ENCODE peak calls at places on chromosomes 11 and 22, in eight cellular contexts. One of them, this sample, is unnamed.
A peak's percentile ranks its signal among the peaks of the same experiment; 100 is the strongest.

GRCh38 chr11:3905080-3905953 is 49.9 kb downstream of the STIM1 start:
- DNase-seq in HEK293T: no peak
- DNase-seq in left cardiac atrium: no peak
- DNase-seq in AG10803: peak; percentile 98
- DNase-seq in GM13977: peak; percentile 77
- DNase-seq in activated T-cell treated with anti-CD3 and anti-CD28 coated beads for 1 hour: peak; percentile 42
- DNase-seq in suprapubic skin: no peak
- DNase-seq in adrenal gland: peak; percentile 60
- DNase-seq in this sample: peak; percentile 93

GRCh38 chr22:33803371-33803770 is 116.9 kb downstream of the LARGE1 start:
- DNase-seq in HEK293T: no peak
- DNase-seq in suprapubic skin: no peak
- DNase-seq in GM13977: no peak
- DNase-seq in AG10803: peak; percentile 97
- DNase-seq in left cardiac atrium: no peak
- DNase-seq in adrenal gland: no peak
- DNase-seq in activated T-cell treated with anti-CD3 and anti-CD28 coated beads for 1 hour: no peak
- DNase-seq in this sample: peak; percentile 21

GRCh38 chr11:130940706-130941105 is 24.4 kb upstream of the SNX19 start:
- DNase-seq in HEK293T: no peak
- DNase-seq in activated T-cell treated with anti-CD3 and anti-CD28 coated beads for 1 hour: no peak
- DNase-seq in adrenal gland: no peak
- DNase-seq in AG10803: peak; percentile 72
- DNase-seq in GM13977: no peak
- DNase-seq in suprapubic skin: no peak
- DNase-seq in left cardiac atrium: no peak
- DNase-seq in this sample: no peak

GRCh38 chr11:82523141-82523540 is 210.5 kb downstream of the FAM181B start:
- DNase-seq in GM13977: no peak
- DNase-seq in left cardiac atrium: no peak
- DNase-seq in suprapubic skin: no peak
- DNase-seq in HEK293T: no peak
- DNase-seq in AG10803: no peak
- DNase-seq in activated T-cell treated with anti-CD3 and anti-CD28 coated beads for 1 hour: no peak
- DNase-seq in adrenal gland: peak; percentile 58
- DNase-seq in this sample: peak; percentile 15

GRCh38 chr22:17085277-17086091 is 684 bp downstream of the IL17RA start:
- DNase-seq in activated T-cell treated with anti-CD3 and anti-CD28 coated beads for 1 hour: no peak
- DNase-seq in AG10803: no peak
- DNase-seq in GM13977: no peak
- DNase-seq in suprapubic skin: peak; percentile 74
- DNase-seq in HEK293T: peak; percentile 38
- DNase-seq in adrenal gland: peak; percentile 48
- DNase-seq in left cardiac atrium: peak; percentile 60
- DNase-seq in this sample: no peak

GRCh38 chr11:122756417-122756816 is 81.9 kb upstream of the CRTAM start:
- DNase-seq in adrenal gland: peak; percentile 67
- DNase-seq in AG10803: no peak
- DNase-seq in GM13977: peak; percentile 39
- DNase-seq in HEK293T: no peak
- DNase-seq in suprapubic skin: no peak
- DNase-seq in left cardiac atrium: no peak
- DNase-seq in activated T-cell treated with anti-CD3 and anti-CD28 coated beads for 1 hour: no peak
- DNase-seq in this sample: no peak

GRCh38 chr11:134277176-134278001 is 1.2 kb downstream of the GLB1L3 start:
- DNase-seq in AG10803: no peak
- DNase-seq in HEK293T: no peak
- DNase-seq in left cardiac atrium: no peak
- DNase-seq in activated T-cell treated with anti-CD3 and anti-CD28 coated beads for 1 hour: no peak
- DNase-seq in suprapubic skin: no peak
- DNase-seq in adrenal gland: peak; percentile 43
- DNase-seq in GM13977: no peak
- DNase-seq in this sample: no peak

GRCh38 chr11:58927393-58928081 is 11.8 kb upstream of the GLYATL1 start:
- DNase-seq in suprapubic skin: no peak
- DNase-seq in activated T-cell treated with anti-CD3 and anti-CD28 coated beads for 1 hour: no peak
- DNase-seq in adrenal gland: no peak
- DNase-seq in HEK293T: peak; percentile 13
- DNase-seq in AG10803: no peak
- DNase-seq in left cardiac atrium: peak; percentile 34
- DNase-seq in GM13977: no peak
- DNase-seq in this sample: peak; percentile 50

GRCh38 chr11:1548221-1549070 is 23.6 kb downstream of the DUSP8 start:
- DNase-seq in adrenal gland: peak; percentile 92
- DNase-seq in activated T-cell treated with anti-CD3 and anti-CD28 coated beads for 1 hour: no peak
- DNase-seq in suprapubic skin: no peak
- DNase-seq in GM13977: no peak
- DNase-seq in AG10803: peak; percentile 40
- DNase-seq in HEK293T: peak; percentile 33
- DNase-seq in left cardiac atrium: peak; percentile 72
- DNase-seq in this sample: peak; percentile 70

GRCh38 chr22:41833369-41834004 is 582 bp downstream of the SREBF2 start:
- DNase-seq in adrenal gland: peak; percentile 79
- DNase-seq in left cardiac atrium: peak; percentile 42
- DNase-seq in GM13977: peak; percentile 61
- DNase-seq in HEK293T: peak; percentile 35
- DNase-seq in activated T-cell treated with anti-CD3 and anti-CD28 coated beads for 1 hour: peak; percentile 20
- DNase-seq in suprapubic skin: peak; percentile 80
- DNase-seq in AG10803: peak; percentile 25
- DNase-seq in this sample: peak; percentile 16

GRCh38 chr11:123509737-123510578 is 79.9 kb downstream of the GRAMD1B start:
- DNase-seq in left cardiac atrium: no peak
- DNase-seq in adrenal gland: peak; percentile 95
- DNase-seq in AG10803: peak; percentile 55
- DNase-seq in suprapubic skin: no peak
- DNase-seq in HEK293T: peak; percentile 65
- DNase-seq in activated T-cell treated with anti-CD3 and anti-CD28 coated beads for 1 hour: no peak
- DNase-seq in GM13977: no peak
- DNase-seq in this sample: no peak

GRCh38 chr22:38724926-38725571 is 19.3 kb downstream of the GTPBP1 start:
- DNase-seq in HEK293T: peak; percentile 70
- DNase-seq in left cardiac atrium: no peak
- DNase-seq in GM13977: no peak
- DNase-seq in activated T-cell treated with anti-CD3 and anti-CD28 coated beads for 1 hour: no peak
- DNase-seq in adrenal gland: no peak
- DNase-seq in suprapubic skin: no peak
- DNase-seq in AG10803: peak; percentile 33
- DNase-seq in this sample: peak; percentile 82

GRCh38 chr22:50622723-50623327 is 5.1 kb downstream of the ARSA start:
- DNase-seq in HEK293T: no peak
- DNase-seq in suprapubic skin: peak; percentile 66
- DNase-seq in AG10803: no peak
- DNase-seq in adrenal gland: no peak
- DNase-seq in activated T-cell treated with anti-CD3 and anti-CD28 coated beads for 1 hour: no peak
- DNase-seq in GM13977: no peak
- DNase-seq in left cardiac atrium: no peak
- DNase-seq in this sample: no peak

GRCh38 chr11:44658451-44658850 is 68.3 kb upstream of the TSPAN18 start:
- DNase-seq in activated T-cell treated with anti-CD3 and anti-CD28 coated beads for 1 hour: no peak
- DNase-seq in left cardiac atrium: no peak
- DNase-seq in AG10803: peak; percentile 3
- DNase-seq in adrenal gland: peak; percentile 70
- DNase-seq in suprapubic skin: no peak
- DNase-seq in GM13977: peak; percentile 41
- DNase-seq in HEK293T: peak; percentile 47
- DNase-seq in this sample: peak; percentile 52

GRCh38 chr11:69202511-69203221 is 46.9 kb downstream of the SMIM38 start:
- DNase-seq in adrenal gland: no peak
- DNase-seq in AG10803: no peak
- DNase-seq in HEK293T: no peak
- DNase-seq in GM13977: no peak
- DNase-seq in left cardiac atrium: no peak
- DNase-seq in suprapubic skin: peak; percentile 51
- DNase-seq in activated T-cell treated with anti-CD3 and anti-CD28 coated beads for 1 hour: no peak
- DNase-seq in this sample: no peak

GRCh38 chr11:113118104-113118503 is 156.9 kb downstream of the NCAM1 start:
- DNase-seq in GM13977: no peak
- DNase-seq in HEK293T: no peak
- DNase-seq in activated T-cell treated with anti-CD3 and anti-CD28 coated beads for 1 hour: no peak
- DNase-seq in suprapubic skin: no peak
- DNase-seq in left cardiac atrium: no peak
- DNase-seq in AG10803: no peak
- DNase-seq in adrenal gland: no peak
- DNase-seq in this sample: no peak

GRCh38 chr11:2270322-2271076 is at the start of gene ASCL2:
- DNase-seq in GM13977: no peak
- DNase-seq in adrenal gland: peak; percentile 35
- DNase-seq in AG10803: no peak
- DNase-seq in left cardiac atrium: no peak
- DNase-seq in activated T-cell treated with anti-CD3 and anti-CD28 coated beads for 1 hour: no peak
- DNase-seq in HEK293T: no peak
- DNase-seq in suprapubic skin: no peak
- DNase-seq in this sample: no peak

GRCh38 chr22:46619830-46620501 is at the start of gene GRAMD4:
- DNase-seq in adrenal gland: no peak
- DNase-seq in HEK293T: no peak
- DNase-seq in GM13977: no peak
- DNase-seq in suprapubic skin: no peak
- DNase-seq in activated T-cell treated with anti-CD3 and anti-CD28 coated beads for 1 hour: no peak
- DNase-seq in AG10803: peak; percentile 15
- DNase-seq in left cardiac atrium: peak; percentile 59
- DNase-seq in this sample: peak; percentile 81

GRCh38 chr11:65446446-65447277 is 24.1 kb downstream of the NEAT1 start:
- DNase-seq in HEK293T: no peak
- DNase-seq in left cardiac atrium: peak; percentile 68
- DNase-seq in AG10803: peak; percentile 59
- DNase-seq in adrenal gland: peak; percentile 85
- DNase-seq in GM13977: no peak
- DNase-seq in suprapubic skin: peak; percentile 82
- DNase-seq in activated T-cell treated with anti-CD3 and anti-CD28 coated beads for 1 hour: no peak
- DNase-seq in this sample: peak; percentile 43

GRCh38 chr22:27438271-27438980 is 363.1 kb downstream of the MN1 start:
- DNase-seq in adrenal gland: peak; percentile 53
- DNase-seq in GM13977: no peak
- DNase-seq in AG10803: peak; percentile 38
- DNase-seq in activated T-cell treated with anti-CD3 and anti-CD28 coated beads for 1 hour: no peak
- DNase-seq in HEK293T: no peak
- DNase-seq in suprapubic skin: no peak
- DNase-seq in left cardiac atrium: peak; percentile 40
- DNase-seq in this sample: no peak

GRCh38 chr11:108221981-108222685 is at the start of gene NPAT:
- DNase-seq in HEK293T: no peak
- DNase-seq in left cardiac atrium: peak; percentile 27
- DNase-seq in AG10803: no peak
- DNase-seq in GM13977: no peak
- DNase-seq in adrenal gland: no peak
- DNase-seq in activated T-cell treated with anti-CD3 and anti-CD28 coated beads for 1 hour: no peak
- DNase-seq in suprapubic skin: no peak
- DNase-seq in this sample: no peak

GRCh38 chr11:10504490-10504889 is 36.5 kb downstream of the RNF141 start:
- DNase-seq in left cardiac atrium: no peak
- DNase-seq in activated T-cell treated with anti-CD3 and anti-CD28 coated beads for 1 hour: no peak
- DNase-seq in adrenal gland: peak; percentile 45
- DNase-seq in HEK293T: no peak
- DNase-seq in suprapubic skin: no peak
- DNase-seq in GM13977: no peak
- DNase-seq in AG10803: no peak
- DNase-seq in this sample: no peak

GRCh38 chr22:28939394-28939793 is 56.0 kb downstream of the ZNRF3 start:
- DNase-seq in GM13977: no peak
- DNase-seq in HEK293T: no peak
- DNase-seq in left cardiac atrium: no peak
- DNase-seq in suprapubic skin: no peak
- DNase-seq in adrenal gland: no peak
- DNase-seq in AG10803: no peak
- DNase-seq in activated T-cell treated with anti-CD3 and anti-CD28 coated beads for 1 hour: no peak
- DNase-seq in this sample: no peak

GRCh38 chr11:113174862-113175261 is 139.5 kb upstream of the TTC12 start:
- DNase-seq in activated T-cell treated with anti-CD3 and anti-CD28 coated beads for 1 hour: no peak
- DNase-seq in AG10803: peak; percentile 21
- DNase-seq in HEK293T: no peak
- DNase-seq in adrenal gland: no peak
- DNase-seq in GM13977: no peak
- DNase-seq in suprapubic skin: no peak
- DNase-seq in left cardiac atrium: no peak
- DNase-seq in this sample: no peak

GRCh38 chr11:95138448-95138847 is 48.8 kb downstream of the ENDOD1 start:
- DNase-seq in HEK293T: peak; percentile 26
- DNase-seq in left cardiac atrium: no peak
- DNase-seq in suprapubic skin: no peak
- DNase-seq in AG10803: no peak
- DNase-seq in GM13977: peak; percentile 37
- DNase-seq in adrenal gland: no peak
- DNase-seq in activated T-cell treated with anti-CD3 and anti-CD28 coated beads for 1 hour: no peak
- DNase-seq in this sample: peak; percentile 48

GRCh38 chr11:75654314-75654713 is 14.5 kb downstream of the MAP6 start:
- DNase-seq in HEK293T: no peak
- DNase-seq in left cardiac atrium: no peak
- DNase-seq in GM13977: peak; percentile 64
- DNase-seq in adrenal gland: no peak
- DNase-seq in activated T-cell treated with anti-CD3 and anti-CD28 coated beads for 1 hour: no peak
- DNase-seq in suprapubic skin: no peak
- DNase-seq in AG10803: peak; percentile 72
- DNase-seq in this sample: no peak

GRCh38 chr11:115333106-115333505 is 171.1 kb downstream of the CADM1 start:
- DNase-seq in suprapubic skin: no peak
- DNase-seq in left cardiac atrium: no peak
- DNase-seq in GM13977: no peak
- DNase-seq in adrenal gland: no peak
- DNase-seq in AG10803: peak; percentile 29
- DNase-seq in activated T-cell treated with anti-CD3 and anti-CD28 coated beads for 1 hour: no peak
- DNase-seq in HEK293T: no peak
- DNase-seq in this sample: no peak

GRCh38 chr11:65712633-65713076 is 603 bp downstream of the KAT5 start:
- DNase-seq in adrenal gland: no peak
- DNase-seq in activated T-cell treated with anti-CD3 and anti-CD28 coated beads for 1 hour: no peak
- DNase-seq in suprapubic skin: no peak
- DNase-seq in HEK293T: no peak
- DNase-seq in AG10803: no peak
- DNase-seq in left cardiac atrium: no peak
- DNase-seq in GM13977: no peak
- DNase-seq in this sample: no peak

GRCh38 chr22:39990688-39991087 is 4.1 kb upstream of the FAM83F start:
- DNase-seq in suprapubic skin: no peak
- DNase-seq in left cardiac atrium: no peak
- DNase-seq in adrenal gland: no peak
- DNase-seq in GM13977: no peak
- DNase-seq in HEK293T: no peak
- DNase-seq in activated T-cell treated with anti-CD3 and anti-CD28 coated beads for 1 hour: no peak
- DNase-seq in AG10803: no peak
- DNase-seq in this sample: no peak

GRCh38 chr11:29448246-29448877 is 568.5 kb downstream of the KCNA4 start:
- DNase-seq in suprapubic skin: no peak
- DNase-seq in adrenal gland: peak; percentile 77
- DNase-seq in AG10803: peak; percentile 52
- DNase-seq in GM13977: no peak
- DNase-seq in activated T-cell treated with anti-CD3 and anti-CD28 coated beads for 1 hour: no peak
- DNase-seq in HEK293T: peak; percentile 26
- DNase-seq in left cardiac atrium: no peak
- DNase-seq in this sample: peak; percentile 51

GRCh38 chr11:110091995-110092576 is 1.1 kb upstream of the ZC3H12C start:
- DNase-seq in activated T-cell treated with anti-CD3 and anti-CD28 coated beads for 1 hour: no peak
- DNase-seq in suprapubic skin: no peak
- DNase-seq in left cardiac atrium: no peak
- DNase-seq in GM13977: no peak
- DNase-seq in AG10803: peak; percentile 9
- DNase-seq in HEK293T: peak; percentile 17
- DNase-seq in adrenal gland: no peak
- DNase-seq in this sample: no peak

GRCh38 chr22:19943665-19944026 is 2.0 kb upstream of the TXNRD2 start:
- DNase-seq in HEK293T: no peak
- DNase-seq in GM13977: no peak
- DNase-seq in suprapubic skin: no peak
- DNase-seq in left cardiac atrium: peak; percentile 8
- DNase-seq in activated T-cell treated with anti-CD3 and anti-CD28 coated beads for 1 hour: no peak
- DNase-seq in AG10803: peak; percentile 84
- DNase-seq in adrenal gland: no peak
- DNase-seq in this sample: peak; percentile 61

GRCh38 chr22:21003782-21004181 is 1.9 kb upstream of the THAP7 start:
- DNase-seq in adrenal gland: no peak
- DNase-seq in left cardiac atrium: no peak
- DNase-seq in suprapubic skin: no peak
- DNase-seq in AG10803: no peak
- DNase-seq in HEK293T: no peak
- DNase-seq in activated T-cell treated with anti-CD3 and anti-CD28 coated beads for 1 hour: no peak
- DNase-seq in GM13977: no peak
- DNase-seq in this sample: no peak

This sample was measured in SK-MEL-5.